ENCODE peak calls at places on chromosomes 11 and 22, in six cellular contexts. One of them, this sample, is unnamed.

GRCh38 chr11:34239465-34240149 is 118.2 kb downstream of the ABTB2 start:
- DNase-seq in fibroblast of lung: no peak
- DNase-seq in cardiac fibroblast: no peak
- DNase-seq in lower leg skin: no peak
- DNase-seq in fibroblast of villous mesenchyme: no peak
- DNase-seq in spleen: no peak
- DNase-seq in this sample: no peak

GRCh38 chr11:80724366-80724765 is 1283.5 kb upstream of the TENM4 start:
- DNase-seq in fibroblast of lung: no peak
- DNase-seq in cardiac fibroblast: no peak
- DNase-seq in lower leg skin: no peak
- DNase-seq in fibroblast of villous mesenchyme: no peak
- DNase-seq in spleen: no peak
- DNase-seq in this sample: no peak

GRCh38 chr22:25091449-25091848 is 108.2 kb upstream of the CRYBB3 start:
- DNase-seq in fibroblast of lung: no peak
- DNase-seq in cardiac fibroblast: no peak
- DNase-seq in lower leg skin: no peak
- DNase-seq in fibroblast of villous mesenchyme: no peak
- DNase-seq in spleen: no peak
- DNase-seq in this sample: no peak

GRCh38 chr11:59802639-59803176 is 7.9 kb downstream of the MRPL16 start:
- DNase-seq in fibroblast of lung: peak
- DNase-seq in cardiac fibroblast: peak
- DNase-seq in lower leg skin: peak
- DNase-seq in fibroblast of villous mesenchyme: peak
- DNase-seq in spleen: no peak
- DNase-seq in this sample: peak

GRCh38 chr11:69841170-69841858 is 22.1 kb upstream of the FGF3 start:
- DNase-seq in fibroblast of lung: no peak
- DNase-seq in cardiac fibroblast: no peak
- DNase-seq in lower leg skin: no peak
- DNase-seq in fibroblast of villous mesenchyme: no peak
- DNase-seq in spleen: no peak
- DNase-seq in this sample: no peak

GRCh38 chr11:1439341-1439740 is 47.2 kb downstream of the MOB2 start:
- DNase-seq in fibroblast of lung: no peak
- DNase-seq in cardiac fibroblast: no peak
- DNase-seq in lower leg skin: no peak
- DNase-seq in fibroblast of villous mesenchyme: no peak
- DNase-seq in spleen: no peak
- DNase-seq in this sample: no peak

GRCh38 chr11:43989162-43989961 is 46.9 kb downstream of the C11orf96 start:
- DNase-seq in fibroblast of lung: no peak
- DNase-seq in cardiac fibroblast: peak
- DNase-seq in lower leg skin: no peak
- DNase-seq in fibroblast of villous mesenchyme: peak
- DNase-seq in spleen: peak
- DNase-seq in this sample: peak

GRCh38 chr11:86570020-86570419 is 102.4 kb downstream of the ME3 start:
- DNase-seq in fibroblast of lung: no peak
- DNase-seq in cardiac fibroblast: no peak
- DNase-seq in lower leg skin: no peak
- DNase-seq in fibroblast of villous mesenchyme: no peak
- DNase-seq in spleen: no peak
- DNase-seq in this sample: no peak

GRCh38 chr22:31488988-31489617 is 539 bp downstream of the EIF4ENIF1 start:
- DNase-seq in fibroblast of lung: no peak
- DNase-seq in cardiac fibroblast: peak
- DNase-seq in lower leg skin: no peak
- DNase-seq in fibroblast of villous mesenchyme: peak
- DNase-seq in spleen: peak
- DNase-seq in this sample: peak

GRCh38 chr11:2289859-2290258 is 11.9 kb downstream of the C11orf21 start:
- DNase-seq in fibroblast of lung: no peak
- DNase-seq in cardiac fibroblast: no peak
- DNase-seq in lower leg skin: no peak
- DNase-seq in fibroblast of villous mesenchyme: no peak
- DNase-seq in spleen: no peak
- DNase-seq in this sample: no peak

GRCh38 chr22:29071261-29072045 is 1.4 kb upstream of the KREMEN1 start:
- DNase-seq in fibroblast of lung: peak
- DNase-seq in cardiac fibroblast: no peak
- DNase-seq in lower leg skin: peak
- DNase-seq in fibroblast of villous mesenchyme: peak
- DNase-seq in spleen: peak
- DNase-seq in this sample: no peak

GRCh38 chr11:126355926-126356897 is 726 bp downstream of the ST3GAL4 start:
- DNase-seq in fibroblast of lung: no peak
- DNase-seq in cardiac fibroblast: no peak
- DNase-seq in lower leg skin: peak
- DNase-seq in fibroblast of villous mesenchyme: no peak
- DNase-seq in spleen: peak
- DNase-seq in this sample: no peak

GRCh38 chr11:110759972-110760381 is 47.7 kb upstream of the ARHGAP20 start:
- DNase-seq in fibroblast of lung: peak
- DNase-seq in cardiac fibroblast: peak
- DNase-seq in lower leg skin: no peak
- DNase-seq in fibroblast of villous mesenchyme: peak
- DNase-seq in spleen: no peak
- DNase-seq in this sample: peak

GRCh38 chr11:77401486-77402217 is 72.2 kb downstream of the PAK1 start:
- DNase-seq in fibroblast of lung: no peak
- DNase-seq in cardiac fibroblast: no peak
- DNase-seq in lower leg skin: no peak
- DNase-seq in fibroblast of villous mesenchyme: no peak
- DNase-seq in spleen: no peak
- DNase-seq in this sample: no peak

GRCh38 chr22:30433773-30434172 is 8.2 kb downstream of the MTFP1 start:
- DNase-seq in fibroblast of lung: no peak
- DNase-seq in cardiac fibroblast: no peak
- DNase-seq in lower leg skin: no peak
- DNase-seq in fibroblast of villous mesenchyme: no peak
- DNase-seq in spleen: no peak
- DNase-seq in this sample: no peak

GRCh38 chr22:29580200-29580810 is 608 bp downstream of the NIPSNAP1 start:
- DNase-seq in fibroblast of lung: no peak
- DNase-seq in cardiac fibroblast: no peak
- DNase-seq in lower leg skin: no peak
- DNase-seq in fibroblast of villous mesenchyme: no peak
- DNase-seq in spleen: peak
- DNase-seq in this sample: no peak

DNA sequence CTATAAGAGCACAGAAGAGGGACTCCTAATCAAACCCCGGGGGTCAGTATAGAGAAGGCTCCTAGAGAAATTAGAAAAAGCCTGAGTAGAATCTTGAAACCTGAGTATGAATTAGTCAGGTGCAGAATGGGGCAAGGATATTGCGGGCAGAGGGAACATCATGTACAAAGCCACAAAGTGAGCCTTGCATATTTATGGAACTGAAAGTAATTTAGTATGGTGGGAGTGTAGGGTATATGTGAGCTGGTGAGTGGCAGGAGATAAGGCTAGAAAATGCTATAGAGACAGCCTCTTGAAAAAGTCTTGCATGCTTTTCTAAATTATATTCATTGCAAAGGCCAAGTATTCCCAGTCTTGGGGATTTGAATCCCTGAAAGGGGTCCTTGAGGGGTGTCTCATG is 93.7 kb downstream of the STIM1 start:
- DNase-seq in fibroblast of lung: no peak
- DNase-seq in cardiac fibroblast: no peak
- DNase-seq in lower leg skin: no peak
- DNase-seq in fibroblast of villous mesenchyme: no peak
- DNase-seq in spleen: no peak
- DNase-seq in this sample: no peak
- H3K4me3 ChIP-seq in fibroblast of lung: no peak
- H3K4me3 ChIP-seq in cardiac fibroblast: no peak
- H3K4me3 ChIP-seq in lower leg skin: no peak
- H3K4me3 ChIP-seq in fibroblast of villous mesenchyme: no peak
- H3K4me3 ChIP-seq in spleen: no peak
- H3K4me3 ChIP-seq in this sample: no peak

DNA sequence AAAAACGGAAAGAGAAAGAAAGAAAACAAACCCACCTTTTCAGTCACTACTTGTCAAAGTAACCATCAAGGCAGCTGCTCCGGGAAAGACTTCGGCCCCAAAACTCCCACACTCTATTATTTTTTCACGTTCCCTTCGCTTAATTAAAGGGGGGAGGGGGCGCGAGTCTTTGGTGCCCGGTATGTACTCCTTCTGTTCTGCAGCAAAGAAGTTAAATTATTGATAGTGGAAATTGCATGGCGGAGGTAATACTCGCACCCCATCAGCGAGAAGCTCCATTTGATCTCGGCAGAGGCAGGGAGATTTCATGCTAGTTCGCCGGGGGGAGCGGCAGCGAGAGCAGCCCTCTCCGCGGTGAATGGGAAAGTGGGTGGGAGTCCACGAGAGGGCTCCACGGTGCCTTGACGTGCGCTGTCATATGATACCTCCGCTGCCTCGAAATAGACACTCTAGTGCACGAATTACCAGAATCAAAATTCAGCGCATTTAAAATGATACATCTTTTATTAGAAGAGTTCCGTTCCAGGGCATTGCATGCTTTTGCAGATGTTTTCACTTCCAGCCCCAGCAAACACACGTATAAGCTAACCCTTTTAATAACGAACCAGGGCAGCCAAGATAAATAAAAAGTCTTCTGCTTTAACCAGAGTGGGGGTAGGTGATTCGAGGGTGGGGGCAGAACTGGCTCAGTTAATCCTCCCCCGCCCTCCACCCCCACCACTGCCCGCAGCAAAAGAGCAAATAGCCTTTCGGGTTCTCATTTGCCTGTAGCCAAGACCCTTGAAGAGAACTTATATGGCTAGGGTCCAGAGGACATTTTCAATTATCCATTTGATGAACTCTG is 1.2 kb upstream of the BDNF start:
- DNase-seq in fibroblast of lung: peak
- DNase-seq in cardiac fibroblast: peak
- DNase-seq in lower leg skin: no peak
- DNase-seq in fibroblast of villous mesenchyme: peak
- DNase-seq in spleen: no peak
- DNase-seq in this sample: peak
- H3K4me3 ChIP-seq in fibroblast of lung: peak
- H3K4me3 ChIP-seq in cardiac fibroblast: peak
- H3K4me3 ChIP-seq in lower leg skin: no peak
- H3K4me3 ChIP-seq in fibroblast of villous mesenchyme: peak
- H3K4me3 ChIP-seq in spleen: peak
- H3K4me3 ChIP-seq in this sample: peak

GRCh38 chr11:128586689-128587088 is 669 bp downstream of the ETS1 start:
- DNase-seq in fibroblast of lung: no peak
- DNase-seq in cardiac fibroblast: no peak
- DNase-seq in lower leg skin: no peak
- DNase-seq in fibroblast of villous mesenchyme: no peak
- DNase-seq in spleen: no peak
- DNase-seq in this sample: no peak
- H3K4me3 ChIP-seq in fibroblast of lung: no peak
- H3K4me3 ChIP-seq in cardiac fibroblast: peak
- H3K4me3 ChIP-seq in lower leg skin: no peak
- H3K4me3 ChIP-seq in fibroblast of villous mesenchyme: no peak
- H3K4me3 ChIP-seq in spleen: peak
- H3K4me3 ChIP-seq in this sample: no peak

GRCh38 chr22:19759994-19760651 is 455 bp upstream of the TBX1 start:
- DNase-seq in fibroblast of lung: no peak
- DNase-seq in cardiac fibroblast: no peak
- DNase-seq in lower leg skin: no peak
- DNase-seq in fibroblast of villous mesenchyme: no peak
- DNase-seq in spleen: no peak
- DNase-seq in this sample: no peak
- H3K4me3 ChIP-seq in fibroblast of lung: no peak
- H3K4me3 ChIP-seq in cardiac fibroblast: no peak
- H3K4me3 ChIP-seq in lower leg skin: no peak
- H3K4me3 ChIP-seq in fibroblast of villous mesenchyme: no peak
- H3K4me3 ChIP-seq in spleen: no peak
- H3K4me3 ChIP-seq in this sample: no peak

This sample was measured in fibroblast of pulmonary artery.